ENCODE peak calls at places on chromosomes 11 and 22, in five cellular contexts. One of them, this sample, is unnamed. For H3K27me3 and H3K36me3, the result is how much of the 10 kb centered on the place peaks cover.

GRCh38 chr11:134474070-134474860 is 62.2 kb upstream of the B3GAT1 start:
- DNase-seq in PC-9: no peak
- DNase-seq in WERI-Rb-1: no peak
- DNase-seq in stomach: peak
- DNase-seq in GM23248: no peak
- DNase-seq in this sample: no peak

GRCh38 chr11:12226093-12226492 is 115.7 kb downstream of the MICAL2 start:
- DNase-seq in PC-9: no peak
- DNase-seq in WERI-Rb-1: no peak
- DNase-seq in stomach: no peak
- DNase-seq in GM23248: no peak
- DNase-seq in this sample: no peak

GRCh38 chr11:114762437-114762836 is 84.1 kb downstream of the NXPE2 start:
- DNase-seq in PC-9: no peak
- DNase-seq in WERI-Rb-1: peak
- DNase-seq in stomach: peak
- DNase-seq in GM23248: peak
- DNase-seq in this sample: peak

GRCh38 chr11:119376197-119376847 is 5.2 kb downstream of the USP2 start:
- DNase-seq in PC-9: no peak
- DNase-seq in WERI-Rb-1: no peak
- DNase-seq in stomach: peak
- DNase-seq in GM23248: peak
- DNase-seq in this sample: no peak

GRCh38 chr22:26891431-26891830 is 234.0 kb downstream of the MIAT start:
- DNase-seq in PC-9: no peak
- DNase-seq in WERI-Rb-1: no peak
- DNase-seq in stomach: no peak
- DNase-seq in GM23248: no peak
- DNase-seq in this sample: no peak

GRCh38 chr11:78564037-78564888 is 10.4 kb downstream of the NARS2 start:
- DNase-seq in PC-9: peak
- DNase-seq in WERI-Rb-1: peak
- DNase-seq in stomach: no peak
- DNase-seq in GM23248: peak
- DNase-seq in this sample: peak

GRCh38 chr11:19602406-19602805 is 110.2 kb upstream of the NAV2 start:
- DNase-seq in PC-9: no peak
- DNase-seq in WERI-Rb-1: no peak
- DNase-seq in stomach: no peak
- DNase-seq in GM23248: peak
- DNase-seq in this sample: no peak

GRCh38 chr22:31248138-31248745 is 36.1 kb downstream of the LIMK2 start:
- DNase-seq in PC-9: peak
- DNase-seq in WERI-Rb-1: peak
- DNase-seq in stomach: peak
- DNase-seq in GM23248: peak
- DNase-seq in this sample: peak

GRCh38 chr11:19664896-19665548 is 47.6 kb upstream of the NAV2 start:
- DNase-seq in PC-9: no peak
- DNase-seq in WERI-Rb-1: peak
- DNase-seq in stomach: no peak
- DNase-seq in GM23248: peak
- DNase-seq in this sample: peak

GRCh38 chr22:24525416-24526037 is 29.4 kb downstream of the GUCD1 start:
- DNase-seq in PC-9: peak
- DNase-seq in WERI-Rb-1: peak
- DNase-seq in stomach: peak
- DNase-seq in GM23248: peak
- DNase-seq in this sample: peak

GRCh38 chr11:29352273-29352672 is 664.6 kb downstream of the KCNA4 start:
- DNase-seq in PC-9: no peak
- DNase-seq in WERI-Rb-1: no peak
- DNase-seq in stomach: no peak
- DNase-seq in GM23248: no peak
- DNase-seq in this sample: no peak

GRCh38 chr11:115736146-115736545 is 231.9 kb upstream of the CADM1 start:
- DNase-seq in PC-9: no peak
- DNase-seq in WERI-Rb-1: no peak
- DNase-seq in stomach: no peak
- DNase-seq in GM23248: no peak
- DNase-seq in this sample: no peak

GRCh38 chr22:39152511-39153219 is at the start of gene CBX7:
- DNase-seq in PC-9: peak
- DNase-seq in WERI-Rb-1: peak
- DNase-seq in stomach: peak
- DNase-seq in GM23248: peak
- DNase-seq in this sample: peak

GRCh38 chr11:134030853-134031252 is 38.0 kb upstream of the JAM3 start:
- DNase-seq in PC-9: no peak
- DNase-seq in WERI-Rb-1: peak
- DNase-seq in stomach: no peak
- DNase-seq in GM23248: no peak
- DNase-seq in this sample: no peak

GRCh38 chr11:64810891-64811272 is 531 bp upstream of the MEN1 start:
- DNase-seq in PC-9: no peak
- DNase-seq in WERI-Rb-1: no peak
- DNase-seq in stomach: peak
- DNase-seq in GM23248: no peak
- DNase-seq in this sample: no peak

GRCh38 chr11:60634151-60634550 is 65.3 kb upstream of the MS4A8 start:
- DNase-seq in PC-9: no peak
- DNase-seq in WERI-Rb-1: peak
- DNase-seq in stomach: no peak
- DNase-seq in GM23248: peak
- DNase-seq in this sample: no peak

DNA sequence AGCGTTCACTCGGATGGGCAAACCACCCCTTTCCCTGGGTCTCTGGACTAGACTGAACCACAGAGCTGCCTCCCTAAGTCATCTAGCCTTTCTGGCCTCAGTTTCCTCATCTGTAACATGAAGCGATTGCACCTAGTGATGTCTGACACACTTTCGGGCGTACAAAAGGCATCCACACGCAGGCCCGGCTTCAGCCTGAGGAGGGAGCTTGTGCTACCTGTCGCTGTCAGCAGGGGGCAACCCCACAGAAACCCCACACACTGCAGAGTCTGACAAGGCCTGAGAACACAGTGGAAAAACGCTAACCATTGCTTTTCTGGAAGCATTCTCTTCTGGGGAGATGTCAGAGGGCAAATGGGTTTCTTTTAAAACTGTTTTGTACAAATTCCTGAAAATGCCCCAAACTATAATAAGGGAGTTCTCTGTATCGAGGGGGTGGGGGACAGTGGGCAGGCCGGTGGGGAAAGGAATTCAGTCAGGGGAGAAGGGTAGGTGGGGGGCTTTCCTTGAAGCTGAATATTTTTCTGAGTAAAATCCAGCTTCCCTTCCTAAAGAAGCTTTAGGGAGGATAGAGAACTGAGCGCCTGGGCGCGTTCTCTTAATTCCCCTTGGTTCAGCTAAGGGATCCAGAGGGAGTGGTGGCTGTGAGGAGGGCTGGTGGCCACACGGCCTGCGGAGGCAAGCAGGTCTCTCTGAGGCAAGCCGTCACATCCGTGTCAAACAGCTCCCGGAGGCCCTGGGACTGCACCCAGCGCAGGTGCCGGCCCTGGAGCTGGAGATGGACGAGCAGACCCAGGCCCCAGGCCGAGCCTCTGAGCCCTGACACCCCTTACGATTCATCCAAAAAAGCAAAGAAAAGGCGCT is 552 bp downstream of the ELF5 start:
- DNase-seq in PC-9: peak
- DNase-seq in WERI-Rb-1: peak
- DNase-seq in stomach: peak
- DNase-seq in GM23248: peak
- DNase-seq in this sample: peak
- H3K4me3 ChIP-seq in PC-9: peak
- H3K4me3 ChIP-seq in WERI-Rb-1: no peak
- H3K4me3 ChIP-seq in stomach: no peak
- H3K4me3 ChIP-seq in GM23248: no peak
- H3K4me3 ChIP-seq in this sample: no peak

DNA sequence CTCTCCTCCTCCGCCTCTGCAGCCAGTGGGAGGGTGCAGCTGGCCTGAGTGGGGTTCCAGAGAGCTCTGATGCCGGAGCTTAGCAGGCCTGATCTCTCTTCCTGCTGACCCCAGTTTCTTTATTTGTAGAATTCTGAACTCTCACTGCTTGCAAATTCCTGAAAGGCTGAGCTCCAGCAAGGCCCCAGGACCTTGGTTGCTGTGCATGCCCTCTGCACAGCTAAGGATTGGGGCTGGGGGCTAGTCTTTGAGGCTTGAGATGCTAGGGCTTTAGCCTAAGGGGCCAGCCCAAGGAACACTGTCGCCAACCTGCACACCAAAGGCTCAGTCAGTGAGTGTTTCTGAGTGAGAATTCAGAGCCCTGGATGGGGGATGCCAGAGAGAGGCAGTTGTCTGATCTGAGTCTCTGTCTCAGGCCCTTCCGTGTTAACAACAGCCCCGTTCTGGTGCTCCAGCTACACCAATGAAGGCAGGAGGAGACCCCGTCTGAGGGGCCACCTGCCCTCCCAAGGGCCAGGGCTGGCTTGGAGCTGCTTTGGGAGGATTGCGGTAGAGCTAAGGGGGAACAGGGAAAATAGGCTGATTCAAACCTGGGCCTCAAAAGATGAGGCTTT is 106.0 kb upstream of the LMO1 start:
- DNase-seq in PC-9: no peak
- DNase-seq in WERI-Rb-1: no peak
- DNase-seq in stomach: no peak
- DNase-seq in GM23248: no peak
- DNase-seq in this sample: no peak
- H3K27me3 ChIP-seq in PC-9: under half
- H3K27me3 ChIP-seq in WERI-Rb-1: under half
- H3K27me3 ChIP-seq in stomach: under half
- H3K27me3 ChIP-seq in GM23248: under half
- H3K27me3 ChIP-seq in this sample: half or more

GRCh38 chr11:93727985-93728791 is 13.1 kb downstream of the TAF1D start:
- DNase-seq in PC-9: no peak
- DNase-seq in WERI-Rb-1: no peak
- DNase-seq in stomach: no peak
- DNase-seq in GM23248: no peak
- DNase-seq in this sample: peak
- H3K36me3 ChIP-seq in PC-9: half or more
- H3K36me3 ChIP-seq in WERI-Rb-1: half or more
- H3K36me3 ChIP-seq in stomach: half or more
- H3K36me3 ChIP-seq in GM23248: half or more
- H3K36me3 ChIP-seq in this sample: half or more

GRCh38 chr22:23132376-23133091 is 9.3 kb downstream of the RSPH14 start:
- DNase-seq in PC-9: no peak
- DNase-seq in WERI-Rb-1: no peak
- DNase-seq in stomach: no peak
- DNase-seq in GM23248: no peak
- DNase-seq in this sample: no peak
- H3K4me3 ChIP-seq in PC-9: no peak
- H3K4me3 ChIP-seq in WERI-Rb-1: no peak
- H3K4me3 ChIP-seq in stomach: no peak
- H3K4me3 ChIP-seq in GM23248: no peak
- H3K4me3 ChIP-seq in this sample: no peak

DNA sequence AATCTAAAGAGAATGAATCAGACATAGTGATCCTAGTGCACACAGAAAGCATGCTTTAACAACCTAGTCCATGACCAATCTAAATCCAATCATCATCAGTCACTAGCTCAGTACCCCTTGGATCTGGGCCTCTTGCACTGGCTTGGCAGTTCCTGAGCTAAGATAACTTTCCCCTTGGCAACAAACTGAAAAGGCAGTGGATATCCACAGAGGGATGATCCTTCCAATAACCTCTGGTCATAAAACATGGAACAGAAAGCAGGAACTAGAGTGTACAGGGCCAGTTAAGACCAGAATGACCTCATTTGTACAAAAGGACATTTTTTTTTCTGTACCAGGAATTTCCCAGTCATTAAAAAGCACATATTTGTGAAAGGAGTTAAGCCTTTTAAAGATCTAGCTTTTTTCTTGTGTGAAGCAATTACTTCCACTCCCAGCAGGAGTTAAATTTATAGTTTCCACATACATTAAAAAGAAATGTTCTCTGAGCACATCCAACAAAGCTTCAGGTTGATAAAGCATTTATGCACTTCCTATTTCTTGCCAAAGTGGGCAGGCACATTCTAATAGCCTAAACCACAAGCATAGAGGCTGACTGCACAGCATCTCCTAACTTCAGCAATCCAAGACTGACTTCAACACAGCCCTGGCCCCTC is 30.0 kb downstream of the GUCY1A2 start:
- DNase-seq in PC-9: no peak
- DNase-seq in WERI-Rb-1: peak
- DNase-seq in stomach: no peak
- DNase-seq in GM23248: peak
- DNase-seq in this sample: peak
- H3K27me3 ChIP-seq in PC-9: under half
- H3K27me3 ChIP-seq in WERI-Rb-1: under half
- H3K27me3 ChIP-seq in stomach: under half
- H3K27me3 ChIP-seq in GM23248: under half
- H3K27me3 ChIP-seq in this sample: under half

GRCh38 chr22:49475253-49475652 is 352.4 kb downstream of the BRD1 start:
- DNase-seq in PC-9: no peak
- DNase-seq in WERI-Rb-1: no peak
- DNase-seq in stomach: no peak
- DNase-seq in GM23248: no peak
- DNase-seq in this sample: no peak
- H3K36me3 ChIP-seq in PC-9: under half
- H3K36me3 ChIP-seq in WERI-Rb-1: under half
- H3K36me3 ChIP-seq in stomach: under half
- H3K36me3 ChIP-seq in GM23248: under half
- H3K36me3 ChIP-seq in this sample: under half

GRCh38 chr11:128689586-128689945 is 4.3 kb upstream of the FLI1 start:
- DNase-seq in PC-9: no peak
- DNase-seq in WERI-Rb-1: no peak
- DNase-seq in stomach: no peak
- DNase-seq in GM23248: no peak
- DNase-seq in this sample: no peak
- H3K4me3 ChIP-seq in PC-9: no peak
- H3K4me3 ChIP-seq in WERI-Rb-1: no peak
- H3K4me3 ChIP-seq in stomach: peak
- H3K4me3 ChIP-seq in GM23248: peak
- H3K4me3 ChIP-seq in this sample: no peak

This sample was measured in adipocyte.